ENCODE peak calls at places on chromosomes 5 and 9, in nine cellular contexts. J, R, V, S, Y, T, W, X and G are unnamed samples.

GRCh38 chr5:68419101-68419636 is 203.6 kb downstream of the PIK3R1 start:
- DNase-seq in J (no peak), R (no peak), V (no peak), S (no peak), Y (no peak), T (no peak), W (no peak), X (no peak), G (no peak)

GRCh38 chr9:137027369-137028012 is 546 bp downstream of the ABCA2 start:
- DNase-seq in J (no peak), R (peak; percentile 33), V (no peak), S (no peak), Y (peak; percentile 23), T (no peak), W (no peak), X (peak; percentile 51), G (peak; percentile 79)

GRCh38 chr5:119074419-119074818 is 3.5 kb downstream of the DMXL1 start:
- DNase-seq in J (no peak), R (no peak), V (no peak), S (no peak), Y (no peak), T (no peak), W (no peak), X (no peak), G (no peak)

GRCh38 chr9:133971121-133971951 is 20.8 kb downstream of the VAV2 start:
- DNase-seq in J (no peak), R (no peak), V (no peak), S (no peak), Y (no peak), T (no peak), W (no peak), X (peak; percentile 10), G (no peak)

GRCh38 chr9:76166436-76166959 is 227.7 kb downstream of the RFK start:
- DNase-seq in J (no peak), R (no peak), V (no peak), S (no peak), Y (no peak), T (no peak), W (no peak), X (no peak), G (no peak)

GRCh38 chr5:38871211-38871610 is 25.4 kb downstream of the OSMR start:
- DNase-seq in J (no peak), R (no peak), V (no peak), S (peak; percentile 3), Y (no peak), T (no peak), W (no peak), X (no peak), G (no peak)

GRCh38 chr9:129900263-129901041 is 65.2 kb downstream of the USP20 start:
- DNase-seq in J (no peak), R (no peak), V (no peak), S (no peak), Y (no peak), T (no peak), W (no peak), X (no peak), G (no peak)

GRCh38 chr5:53490747-53491146 is 10.3 kb downstream of the FST start:
- DNase-seq in J (no peak), R (no peak), V (no peak), S (peak; percentile 23), Y (no peak), T (no peak), W (peak; percentile 80), X (no peak), G (peak; percentile 18)

GRCh38 chr5:3139596-3139995 is 388.1 kb upstream of the IRX2 start:
- DNase-seq in J (no peak), R (no peak), V (no peak), S (no peak), Y (no peak), T (no peak), W (no peak), X (no peak), G (no peak)

GRCh38 chr9:81032030-81032572 is 657.2 kb downstream of the TLE1 start:
- DNase-seq in J (no peak), R (no peak), V (no peak), S (no peak), Y (peak; percentile 57), T (no peak), W (no peak), X (no peak), G (peak; percentile 17)

GRCh38 chr9:5629312-5630037 is 568 bp downstream of the RIC1 start:
- DNase-seq in J (peak; percentile 37), R (peak; percentile 17), V (peak; percentile 24), S (peak; percentile 45), Y (peak; percentile 4), T (no peak), W (no peak), X (peak; percentile 60), G (peak; percentile 76)

GRCh38 chr9:84296146-84296843 is 44.3 kb downstream of the SLC28A3 start:
- DNase-seq in J (no peak), R (no peak), V (no peak), S (no peak), Y (peak; percentile 25), T (no peak), W (peak; percentile 16), X (no peak), G (peak; percentile 15)

GRCh38 chr9:119005162-119005561 is 364.1 kb downstream of the BRINP1 start:
- DNase-seq in J (no peak), R (no peak), V (no peak), S (no peak), Y (no peak), T (no peak), W (no peak), X (no peak), G (no peak)

GRCh38 chr5:148452499-148453193 is 68.9 kb downstream of the FBXO38 start:
- DNase-seq in J (no peak), R (no peak), V (no peak), S (no peak), Y (no peak), T (no peak), W (no peak), X (peak; percentile 39), G (no peak)

GRCh38 chr9:109467936-109468335 is 30.2 kb downstream of the PTPN3 start:
- DNase-seq in J (no peak), R (no peak), V (no peak), S (no peak), Y (no peak), T (no peak), W (no peak), X (no peak), G (no peak)

GRCh38 chr5:132363431-132364112 is 5.9 kb upstream of the SLC22A5 start:
- DNase-seq in J (no peak), R (no peak), V (no peak), S (peak; percentile 4), Y (peak; percentile 94), T (no peak), W (no peak), X (no peak), G (peak; percentile 21)

GRCh38 chr5:87195104-87195581 is 72.5 kb upstream of the RASA1 start:
- DNase-seq in J (no peak), R (no peak), V (no peak), S (no peak), Y (peak; percentile 68), T (no peak), W (peak; percentile 18), X (no peak), G (no peak)

GRCh38 chr5:9538504-9538903 is 7.4 kb downstream of the SEMA5A start:
- DNase-seq in J (no peak), R (no peak), V (no peak), S (no peak), Y (no peak), T (no peak), W (no peak), X (no peak), G (no peak)

GRCh38 chr5:89012361-89012760 is 129.4 kb upstream of the MEF2C start:
- DNase-seq in J (no peak), R (no peak), V (no peak), S (peak; percentile 54), Y (no peak), T (no peak), W (no peak), X (no peak), G (no peak)

GRCh38 chr5:448766-449090 is 5.8 kb downstream of the EXOC3 start:
- DNase-seq in J (peak; percentile 5), R (no peak), V (no peak), S (no peak), Y (no peak), T (no peak), W (no peak), X (no peak), G (no peak)

GRCh38 chr5:9787813-9788600 is 157.9 kb upstream of the TAS2R1 start:
- DNase-seq in J (no peak), R (no peak), V (no peak), S (no peak), Y (no peak), T (no peak), W (no peak), X (peak; percentile 14), G (no peak)

GRCh38 chr9:126319651-126320050 is 7.0 kb upstream of the MVB12B start:
- DNase-seq in J (no peak), R (no peak), V (no peak), S (no peak), Y (no peak), T (no peak), W (no peak), X (no peak), G (no peak)

GRCh38 chr9:16271967-16272366 is 598.5 kb downstream of the BNC2 start:
- DNase-seq in J (no peak), R (no peak), V (no peak), S (no peak), Y (no peak), T (no peak), W (no peak), X (no peak), G (no peak)

GRCh38 chr5:173242675-173243085 is 7.7 kb upstream of the NKX2-5 start:
- DNase-seq in J (no peak), R (no peak), V (no peak), S (no peak), Y (no peak), T (no peak), W (no peak), X (peak; percentile 46), G (peak; percentile 18)

GRCh38 chr5:35707659-35708058 is 90.0 kb downstream of the SPEF2 start:
- DNase-seq in J (no peak), R (no peak), V (no peak), S (no peak), Y (no peak), T (no peak), W (no peak), X (no peak), G (no peak)

GRCh38 chr5:161676109-161676508 is 9.4 kb upstream of the GABRA6 start:
- DNase-seq in J (no peak), R (peak; percentile 15), V (no peak), S (no peak), Y (peak; percentile 6), T (peak; percentile 0), W (no peak), X (no peak), G (peak; percentile 67)

GRCh38 chr9:136051568-136052432 is 43.3 kb downstream of the NACC2 start:
- DNase-seq in J (no peak), R (peak; percentile 76), V (no peak), S (peak; percentile 42), Y (peak; percentile 88), T (peak; percentile 91), W (no peak), X (peak; percentile 52), G (peak; percentile 97)

GRCh38 chr5:158695595-158696330 is 404.0 kb downstream of the EBF1 start:
- DNase-seq in J (peak; percentile 68), R (peak; percentile 66), V (peak; percentile 59), S (peak; percentile 28), Y (peak; percentile 70), T (peak; percentile 2), W (peak; percentile 62), X (peak; percentile 79), G (peak; percentile 77)

GRCh38 chr5:68911840-68912690 is 181.7 kb upstream of the SLC30A5 start:
- DNase-seq in J (no peak), R (no peak), V (no peak), S (no peak), Y (peak; percentile 12), T (no peak), W (no peak), X (peak; percentile 17), G (no peak)

GRCh38 chr5:91636351-91636750 is 253.2 kb upstream of the ARRDC3 start:
- DNase-seq in J (no peak), R (peak; percentile 11), V (no peak), S (no peak), Y (peak; percentile 17), T (no peak), W (no peak), X (no peak), G (peak; percentile 9)